ENCODE peak calls at places on chromosomes 16 and 17, in eight cellular contexts. D is Calu3; B is activated CD4-positive, CD25-positive, alpha-beta regulatory T cell; L is central memory CD8-positive, alpha-beta T cell; W is NCI-H1436; X is choroid plexus epithelial cell; Y is NCI-H1048; H is activated T-helper 1 cell treated with anti-CD3 and anti-CD28 coated beads, Interleukin-2, amount 50 U/mL, for 16 hours. G is an unnamed sample.

GRCh38 chr17:71985111-71986039 is 135.4 kb upstream of the SOX9 start:
- DNase-seq in D (no peak), Y (no peak), X (no peak), W (no peak), H (no peak), L (no peak), B (no peak), G (no peak)

GRCh38 chr17:901964-902363 is 77.6 kb downstream of the NXN start:
- DNase-seq in D (no peak), X (no peak), H (no peak), Y (no peak), L (no peak), W (no peak), B (no peak), G (no peak)

GRCh38 chr16:87791295-87792204 is 25.8 kb upstream of the KLHDC4 start:
- DNase-seq in Y (no peak), X (no peak), W (no peak), B (no peak), D (no peak), L (no peak), H (no peak), G (no peak)

GRCh38 chr16:31351937-31352315 is 3.0 kb upstream of the ITGAX start:
- DNase-seq in H (no peak), L (no peak), X (no peak), Y (no peak), W (no peak), B (no peak), D (no peak), G (peak; percentile 57)

GRCh38 chr17:80968602-80969029 is 23.0 kb upstream of the CHMP6 start:
- DNase-seq in Y (no peak), H (no peak), B (no peak), L (no peak), W (no peak), D (no peak), X (peak; percentile 25), G (no peak)

GRCh38 chr17:67178555-67178954 is 66.4 kb downstream of the HELZ start:
- DNase-seq in B (no peak), W (no peak), X (no peak), L (no peak), Y (no peak), H (no peak), D (no peak), G (no peak)

GRCh38 chr17:7883781-7884386 is 4.7 kb upstream of the CHD3 start:
- DNase-seq in B (no peak), W (no peak), D (peak; percentile 17), H (no peak), L (no peak), X (peak; percentile 54), Y (no peak), G (no peak)

GRCh38 chr17:14373587-14374259 is 72.8 kb downstream of the HS3ST3B1 start:
- DNase-seq in H (no peak), W (no peak), B (no peak), L (no peak), D (no peak), Y (no peak), X (peak; percentile 64), G (no peak)

GRCh38 chr16:85520853-85521736 is 92.0 kb upstream of the GSE1 start:
- DNase-seq in L (no peak), Y (no peak), B (no peak), H (no peak), D (peak; percentile 95), X (no peak), W (no peak), G (no peak)

GRCh38 chr16:49312389-49312990 is 30.9 kb upstream of the CBLN1 start:
- DNase-seq in D (no peak), B (no peak), L (no peak), Y (no peak), W (no peak), X (no peak), H (no peak), G (no peak)

GRCh38 chr16:86457621-86458456 is 52.5 kb upstream of the FOXF1 start:
- DNase-seq in Y (no peak), H (no peak), B (no peak), W (no peak), D (no peak), L (no peak), X (no peak), G (no peak)

GRCh38 chr16:3065069-3065741 is at the start of gene IL32:
- DNase-seq in W (no peak), D (peak; percentile 80), X (peak; percentile 86), L (no peak), H (peak; percentile 51), B (peak; percentile 58), Y (no peak), G (peak; percentile 58)

GRCh38 chr17:36856921-36857381 is 80.3 kb upstream of the LHX1 start:
- DNase-seq in D (no peak), W (peak; percentile 52), B (no peak), Y (no peak), L (no peak), H (no peak), X (no peak), G (no peak)

GRCh38 chr17:61589990-61590389 is 1.0 kb downstream of the NACA2 start:
- DNase-seq in H (no peak), X (no peak), Y (no peak), L (no peak), D (no peak), B (no peak), W (no peak), G (no peak)

GRCh38 chr16:51095114-51095872 is 55.8 kb downstream of the SALL1 start:
- DNase-seq in H (no peak), L (no peak), B (no peak), Y (no peak), D (no peak), X (no peak), W (no peak), G (no peak)

GRCh38 chr17:61053469-61053868 is 346.2 kb upstream of the TBX2 start:
- DNase-seq in X (no peak), D (no peak), B (no peak), H (no peak), W (no peak), L (no peak), Y (no peak), G (no peak)

GRCh38 chr17:10702574-10702973 is 5.2 kb downstream of the ADPRM start:
- DNase-seq in W (no peak), X (peak; percentile 94), L (no peak), B (no peak), Y (no peak), H (no peak), D (no peak), G (no peak)

GRCh38 chr16:19520861-19521331 is 1.0 kb downstream of the GDE1 start:
- DNase-seq in W (no peak), B (no peak), H (no peak), D (peak; percentile 48), X (no peak), L (no peak), Y (no peak), G (peak; percentile 19)

GRCh38 chr17:14580494-14580893 is 279.6 kb downstream of the HS3ST3B1 start:
- DNase-seq in D (no peak), L (no peak), X (no peak), B (no peak), Y (no peak), W (no peak), H (no peak), G (no peak)

GRCh38 chr17:49438885-49439284 is 24.2 kb upstream of the PHB1 start:
- DNase-seq in Y (no peak), W (no peak), X (peak; percentile 7), B (no peak), D (no peak), H (no peak), L (no peak), G (no peak)

GRCh38 chr17:76515291-76515949 is 14.2 kb upstream of the RHBDF2 start:
- DNase-seq in D (no peak), X (peak; percentile 73), B (peak; percentile 63), Y (no peak), W (no peak), H (peak; percentile 68), L (peak; percentile 74), G (peak; percentile 82)

GRCh38 chr17:35795007-35795870 is at the start of gene MMP28:
- DNase-seq in D (peak; percentile 49), B (peak; percentile 19), W (peak; percentile 17), L (no peak), H (no peak), X (no peak), Y (no peak), G (no peak)

GRCh38 chr17:15966183-15966878 is 21.4 kb downstream of the ADORA2B start:
- DNase-seq in Y (no peak), X (peak; percentile 76), D (no peak), L (no peak), B (no peak), W (peak; percentile 73), H (no peak), G (no peak)

GRCh38 chr17:57138956-57139576 is 54.0 kb downstream of the AKAP1 start:
- DNase-seq in B (no peak), W (peak; percentile 15), D (no peak), L (no peak), Y (no peak), H (no peak), X (peak; percentile 64), G (no peak)

GRCh38 chr17:2295575-2295974 is 8.0 kb downstream of the SMG6 start:
- DNase-seq in B (no peak), D (no peak), X (peak; percentile 23), L (no peak), W (no peak), Y (no peak), H (no peak), G (no peak)